ENCODE peak calls at places on chromosomes 13 and 19, in four cellular contexts. U is CD4-positive, alpha-beta memory T cell; Z is suprapubic skin; L is BE2C. Q is an unnamed sample.

GRCh38 chr19:48833049-48833448 is 3.2 kb downstream of the HSD17B14 start:
- DNase-seq in U (no peak), Z (no peak), L (no peak), Q (no peak)

GRCh38 chr19:16801599-16801998 is 27.6 kb upstream of the SIN3B start:
- DNase-seq in Z (no peak), L (no peak), U (no peak), Q (no peak)

GRCh38 chr13:114131581-114132418 is 623 bp downstream of the RASA3 start:
- DNase-seq in L (no peak), U (peak; percentile 39), Z (no peak), Q (peak; percentile 70)

GRCh38 chr19:44635581-44636438 is 7.9 kb upstream of the PVR start:
- DNase-seq in U (no peak), Z (no peak), L (no peak), Q (no peak)

GRCh38 chr19:34155686-34156085 is 16.6 kb upstream of the LSM14A start:
- DNase-seq in L (no peak), Z (no peak), U (no peak), Q (no peak)

GRCh38 chr13:109402976-109403375 is 383.4 kb downstream of the IRS2 start:
- DNase-seq in Z (no peak), L (no peak), U (no peak), Q (no peak)

GRCh38 chr13:102697264-102697663 is 2.4 kb upstream of the METTL21C start:
- DNase-seq in L (no peak), Z (no peak), U (no peak), Q (no peak)

GRCh38 chr19:14673088-14673487 is 1.6 kb downstream of the ADGRE3 start:
- DNase-seq in L (no peak), Z (no peak), U (no peak), Q (no peak)

GRCh38 chr19:12482505-12482886 is 2.1 kb downstream of the ZNF709 start:
- DNase-seq in Z (no peak), U (no peak), L (no peak), Q (no peak)

GRCh38 chr19:2294377-2295335 is 12.7 kb upstream of the PEAK3 start:
- DNase-seq in Z (no peak), L (peak; percentile 83), U (no peak), Q (no peak)

GRCh38 chr19:488505-489417 is 7.5 kb upstream of the MADCAM1 start:
- DNase-seq in Z (peak; percentile 98), U (peak; percentile 91), L (peak; percentile 99), Q (peak; percentile 99)

GRCh38 chr19:28393574-28394336 is 819.2 kb downstream of the UQCRFS1 start:
- DNase-seq in L (no peak), Z (no peak), U (no peak), Q (no peak)

GRCh38 chr19:374886-375235 is 30.3 kb upstream of the MIER2 start:
- DNase-seq in Z (no peak), L (no peak), U (no peak), Q (no peak)

GRCh38 chr19:49987159-49987698 is 26.3 kb upstream of the SIGLEC11 start:
- DNase-seq in U (peak; percentile 83), L (no peak), Z (peak; percentile 85), Q (peak; percentile 88)

GRCh38 chr19:13986348-13986904 is 19.7 kb downstream of the RFX1 start:
- DNase-seq in Z (peak; percentile 91), U (peak; percentile 98), L (peak; percentile 92), Q (peak; percentile 87)

GRCh38 chr19:38653028-38653571 is 5.7 kb downstream of the ACTN4 start:
- DNase-seq in Z (no peak), U (no peak), L (no peak), Q (no peak)

GRCh38 chr13:76223565-76223964 is 587.4 kb downstream of the LMO7 start:
- DNase-seq in U (no peak), L (no peak), Z (no peak), Q (no peak)

GRCh38 chr13:109166807-109167206 is 537.4 kb downstream of the MYO16 start:
- DNase-seq in Z (no peak), U (no peak), L (no peak), Q (no peak)

GRCh38 chr13:47184311-47184710 is 287.5 kb upstream of the HTR2A start:
- DNase-seq in U (no peak), Z (no peak), L (no peak), Q (no peak)

GRCh38 chr13:99585609-99586008 is 84.3 kb downstream of the TM9SF2 start:
- DNase-seq in L (no peak), U (no peak), Z (no peak), Q (no peak)

GRCh38 chr13:32824671-32825070 is 191.6 kb upstream of the KL start:
- DNase-seq in L (no peak), U (no peak), Z (no peak), Q (no peak)

GRCh38 chr13:112143046-112143752 is 76.2 kb downstream of the SOX1 start:
- DNase-seq in Z (no peak), L (no peak), U (no peak), Q (no peak)

GRCh38 chr13:23629566-23630272 is 59.5 kb downstream of the TNFRSF19 start:
- DNase-seq in Z (no peak), L (no peak), U (no peak), Q (no peak)

GRCh38 chr13:73079359-73079758 is 20.6 kb downstream of the KLF5 start:
- DNase-seq in L (no peak), Z (no peak), U (no peak), Q (no peak)

GRCh38 chr19:32881766-32882165 is 12.2 kb upstream of the SLC7A9 start:
- DNase-seq in U (no peak), Z (no peak), L (no peak), Q (peak; percentile 27)

GRCh38 chr13:19984430-19985218 is 26.1 kb downstream of the ZMYM2 start:
- DNase-seq in U (peak; percentile 20), Z (no peak), L (no peak), Q (no peak)

GRCh38 chr13:33185853-33186252 is 99.7 kb downstream of the STARD13 start:
- DNase-seq in L (no peak), U (no peak), Z (no peak), Q (no peak)

GRCh38 chr13:21710163-21710562 is 39.3 kb downstream of the FGF9 start:
- DNase-seq in Z (no peak), U (no peak), L (no peak), Q (no peak)

GRCh38 chr19:5259750-5260149 is 80.9 kb downstream of the PTPRS start:
- DNase-seq in U (no peak), Z (no peak), L (no peak), Q (no peak)

GRCh38 chr13:111506131-111506530 is 185.7 kb downstream of the TEX29 start:
- DNase-seq in Z (peak; percentile 38), L (no peak), U (no peak), Q (no peak)

GRCh38 chr13:93244141-93244917 is 17.7 kb downstream of the GPC6 start:
- DNase-seq in L (peak; percentile 19), Z (no peak), U (no peak), Q (no peak)

GRCh38 chr13:23322353-23323336 is 110.9 kb downstream of the SACS start:
- DNase-seq in Z (no peak), L (no peak), U (no peak), Q (no peak)

GRCh38 chr13:72839831-72840426 is 58.0 kb downstream of the PIBF1 start:
- DNase-seq in L (peak; percentile 67), U (peak; percentile 21), Z (no peak), Q (peak; percentile 47)

GRCh38 chr19:42246869-42247630 is 4.6 kb upstream of the GSK3A start:
- DNase-seq in L (no peak), U (no peak), Z (no peak), Q (no peak)

GRCh38 chr19:38514812-38515633 is 81.5 kb downstream of the RYR1 start:
- DNase-seq in U (peak; percentile 79), L (peak; percentile 83), Z (no peak), Q (peak; percentile 55)

GRCh38 chr19:46503848-46504453 is 8.3 kb upstream of the PNMA8B start:
- DNase-seq in L (peak; percentile 30), U (no peak), Z (no peak), Q (no peak)

GRCh38 chr13:97253581-97254293 is 31.6 kb downstream of the MBNL2 start:
- DNase-seq in Z (no peak), U (no peak), L (no peak), Q (no peak)

GRCh38 chr13:97254809-97255208 is 32.7 kb downstream of the MBNL2 start:
- DNase-seq in Z (no peak), L (no peak), U (no peak), Q (no peak)

GRCh38 chr13:97249797-97250495 is 27.8 kb downstream of the MBNL2 start:
- DNase-seq in L (no peak), Z (no peak), U (no peak), Q (no peak)

GRCh38 chr13:97250560-97250959 is 28.4 kb downstream of the MBNL2 start:
- DNase-seq in Z (no peak), U (no peak), L (no peak), Q (no peak)

DNA sequence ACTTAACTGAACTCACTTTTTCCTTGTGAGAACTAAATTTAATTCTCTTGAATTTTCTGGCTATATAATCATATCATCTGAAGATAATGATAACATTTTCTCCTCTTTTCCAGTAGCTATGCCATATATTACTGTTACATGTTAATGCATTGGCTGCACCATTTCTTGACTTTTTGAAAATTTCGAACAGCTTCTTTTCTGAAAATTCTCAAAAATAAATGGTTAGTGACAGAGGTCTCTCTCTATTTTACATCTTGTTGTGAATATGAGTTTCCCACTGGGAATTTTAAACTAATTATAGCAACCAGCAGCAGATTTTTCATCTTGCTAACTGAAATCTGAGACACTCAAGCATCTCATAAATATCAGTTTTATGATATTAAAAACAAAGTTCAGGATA is 30.6 kb downstream of the MBNL2 start:
- DNase-seq in L (no peak), U (no peak), Z (no peak), Q (no peak)
- H3K4me1 ChIP-seq in L (peaks cover 42% of the 10 kb centered on the region), U (peaks cover 49% of the 10 kb centered on the region), Z (peaks cover 72% of the 10 kb centered on the region), Q (peaks cover 92% of the 10 kb centered on the region)

DNA sequence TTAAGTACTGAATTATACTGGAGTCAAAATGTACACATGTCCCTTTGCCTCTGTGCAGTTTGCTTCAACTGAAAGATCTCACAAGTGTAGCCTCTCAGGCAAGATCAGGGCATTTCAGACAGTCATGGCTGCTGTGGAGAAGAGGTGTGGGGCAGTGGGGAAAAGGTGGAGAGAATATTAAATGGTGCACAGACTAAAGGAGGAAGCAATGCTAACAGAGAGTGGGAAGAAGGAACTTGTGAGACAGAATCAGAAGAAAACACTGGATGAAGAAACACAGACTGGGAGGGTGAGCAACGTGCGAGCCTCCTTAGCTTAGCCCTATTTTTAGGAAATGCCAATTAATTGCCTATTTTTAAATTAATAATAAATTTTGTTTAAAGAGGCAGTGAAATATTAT is 49.6 kb upstream of the RAP2A start:
- DNase-seq in Z (no peak), U (no peak), L (no peak), Q (no peak)
- H3K4me1 ChIP-seq in Z (peaks cover 10% of the 10 kb centered on the region), U (peaks cover 4% of the 10 kb centered on the region), L (peaks cover 2% of the 10 kb centered on the region), Q (no peaks in the 10 kb centered on the region)

GRCh38 chr13:106484755-106485193 is 50.7 kb downstream of the EFNB2 start:
- DNase-seq in Z (no peak), L (no peak), U (no peak), Q (no peak)
- H3K4me1 ChIP-seq in Z (peaks cover 9% of the 10 kb centered on the region), L (no peaks in the 10 kb centered on the region), U (no peaks in the 10 kb centered on the region), Q (peaks cover 21% of the 10 kb centered on the region)

GRCh38 chr13:45873491-45874360 is 22.2 kb upstream of the SIAH3 start:
- DNase-seq in Z (no peak), L (no peak), U (no peak), Q (no peak)
- H3K4me1 ChIP-seq in Z (no peaks in the 10 kb centered on the region), L (no peaks in the 10 kb centered on the region), U (no peaks in the 10 kb centered on the region), Q (peaks cover 7% of the 10 kb centered on the region)

GRCh38 chr19:7989071-7989575 is 16.3 kb downstream of the ELAVL1 start:
- DNase-seq in L (no peak), Z (no peak), U (no peak), Q (no peak)
- H3K4me1 ChIP-seq in L (no peaks in the 10 kb centered on the region), Z (peaks cover 42% of the 10 kb centered on the region), U (no peaks in the 10 kb centered on the region), Q (peaks cover 41% of the 10 kb centered on the region)